ENCODE peak calls at places on chromosomes 4 and X, in six cellular contexts. N is substantia nigra; B is NCI-H748 treated with DMSO at 0.1 percent for 48 hours; O is stimulated activated CD8-positive, alpha-beta memory T cell treated with anti-CD3 and anti-CD28 coated beads, Interleukin-7, amount 100 ng/mL, for 1 hour; Y is HTR-8/SVneo; T is T-helper 1 cell. E is an unnamed sample.

GRCh38 chrX:107716816-107717700 is 58.5 kb downstream of the TSC22D3 start:
- DNase-seq in N (peak), B (no peak), O (peak), Y (no peak), T (peak), E (no peak)

GRCh38 chrX:116290359-116290758 is 119.8 kb downstream of the AGTR2 start:
- DNase-seq in N (no peak), B (no peak), O (no peak), Y (no peak), T (no peak), E (no peak)

GRCh38 chrX:88604433-88605221 is 142.4 kb upstream of the CPXCR1 start:
- DNase-seq in N (no peak), B (no peak), O (no peak), Y (no peak), T (no peak), E (no peak)

GRCh38 chrX:109774706-109775105 is 41.6 kb upstream of the ACSL4 start:
- DNase-seq in N (no peak), B (no peak), O (no peak), Y (peak), T (no peak), E (no peak)

GRCh38 chr4:147707892-147708672 is 23.8 kb upstream of the ARHGAP10 start:
- DNase-seq in N (no peak), B (no peak), O (no peak), Y (peak), T (no peak), E (peak)

GRCh38 chr4:11647433-11647832 is 218.7 kb upstream of the HS3ST1 start:
- DNase-seq in N (no peak), B (no peak), O (no peak), Y (no peak), T (no peak), E (no peak)

GRCh38 chrX:68238568-68238967 is 194.7 kb downstream of the OPHN1 start:
- DNase-seq in N (no peak), B (no peak), O (no peak), Y (no peak), T (no peak), E (no peak)

GRCh38 chr4:67954867-67955266 is 8.4 kb downstream of the TMPRSS11A start:
- DNase-seq in N (no peak), B (no peak), O (no peak), Y (no peak), T (no peak), E (no peak)

GRCh38 chr4:99208719-99209075 is 10.3 kb downstream of the ADH6 start:
- DNase-seq in N (no peak), B (no peak), O (no peak), Y (no peak), T (no peak), E (no peak)